ENCODE peak calls at places on chromosomes 12 and 14, in five cellular contexts. U is astrocyte of the cerebellum, P is left lung, I is A549, V is SW480. L is an unnamed sample.

GRCh38 chr14:71488703-71489141 is 443.5 kb upstream of the RGS6 start:
- DNase-seq in U (peak), I (no peak), V (no peak), P (no peak), L (no peak)

GRCh38 chr14:64417042-64417770 is 29.1 kb downstream of the MTHFD1 start:
- DNase-seq in I (no peak), P (no peak), V (no peak), U (no peak), L (peak)

GRCh38 chr12:96155181-96155580 is 39.0 kb upstream of the ELK3 start:
- DNase-seq in U (no peak), I (no peak), V (no peak), P (no peak), L (no peak)

GRCh38 chr12:93122089-93122488 is 193.0 kb upstream of the EEA1 start:
- DNase-seq in I (no peak), V (no peak), U (no peak), P (no peak), L (peak)

GRCh38 chr14:52961060-52961639 is 10.3 kb upstream of the FERMT2 start:
- DNase-seq in V (peak), U (no peak), P (no peak), I (peak), L (peak)

GRCh38 chr12:67241482-67241881 is 27.7 kb upstream of the CAND1 start:
- DNase-seq in V (no peak), I (no peak), U (no peak), P (no peak), L (peak)

GRCh38 chr12:50542448-50542847 is 37.7 kb downstream of the DIP2B start:
- DNase-seq in P (no peak), I (peak), U (no peak), V (peak), L (peak)

GRCh38 chr12:60257063-60257462 is 661.2 kb downstream of the SLC16A7 start:
- DNase-seq in U (peak), I (peak), P (no peak), V (peak), L (peak)

GRCh38 chr12:108616941-108617858 is 16.5 kb downstream of the SELPLG start:
- DNase-seq in U (no peak), P (peak), I (peak), V (no peak), L (peak)

GRCh38 chr14:69069020-69069421 is 83.9 kb downstream of the DCAF5 start:
- DNase-seq in V (no peak), U (no peak), I (no peak), P (no peak), L (peak)

GRCh38 chr12:3556716-3557115 is 65.7 kb downstream of the PRMT8 start:
- DNase-seq in I (no peak), U (no peak), P (no peak), V (no peak), L (no peak)

GRCh38 chr12:71011261-71011660 is 90.7 kb upstream of the PTPRR start:
- DNase-seq in U (no peak), V (no peak), P (no peak), I (no peak), L (no peak)

GRCh38 chr12:22266101-22266500 is 68.4 kb downstream of the ST8SIA1 start:
- DNase-seq in U (no peak), V (no peak), I (no peak), P (no peak), L (peak)

GRCh38 chr12:102514696-102515095 is 34.3 kb upstream of the IGF1 start:
- DNase-seq in P (no peak), U (no peak), I (no peak), V (no peak), L (no peak)

GRCh38 chr14:54902521-54903420 is at the start of gene GCH1:
- DNase-seq in U (no peak), I (peak), V (peak), P (peak), L (peak)

GRCh38 chr14:69822456-69822855 is 25.4 kb upstream of the SLC10A1 start:
- DNase-seq in V (no peak), U (no peak), I (no peak), P (no peak), L (no peak)